ENCODE peak calls at places on chromosomes 13 and 19, in seven cellular contexts. F is esophagus squamous epithelium; V is psoas muscle; M is BE2C; B is AG08395; X is activated B cell treated with CpG ODN at 0.5 μM for 24 hours; Q is stimulated activated naive CD4-positive, alpha-beta T cell treated with Interleukin-2 at 50 U/mL for 16 hours. Z is an unnamed sample.

GRCh38 chr13:47945738-47946137 is 55.3 kb downstream of the SUCLA2 start:
- DNase-seq in F (no peak), V (no peak), M (no peak), B (no peak), X (no peak), Q (no peak), Z (peak)

GRCh38 chr13:50809133-50810090 is 34.1 kb downstream of the DLEU7 start:
- DNase-seq in F (no peak), V (no peak), M (no peak), B (no peak), X (no peak), Q (no peak), Z (no peak)

GRCh38 chr19:14006085-14006765 is at the start of gene RFX1:
- DNase-seq in F (peak), V (peak), M (peak), B (peak), X (peak), Q (peak), Z (peak)

GRCh38 chr13:89514534-89515312 is 1832.8 kb upstream of the MIR17HG start:
- DNase-seq in F (no peak), V (no peak), M (no peak), B (no peak), X (no peak), Q (no peak), Z (no peak)

GRCh38 chr19:16654621-16655020 is 5.3 kb downstream of the SMIM7 start:
- DNase-seq in F (no peak), V (no peak), M (no peak), B (no peak), X (no peak), Q (no peak), Z (no peak)

GRCh38 chr13:30906411-30906990 is 430 bp downstream of the MEDAG start:
- DNase-seq in F (no peak), V (no peak), M (no peak), B (no peak), X (no peak), Q (no peak), Z (no peak)

GRCh38 chr13:72246396-72246795 is 379.4 kb upstream of the DACH1 start:
- DNase-seq in F (no peak), V (no peak), M (no peak), B (peak), X (no peak), Q (no peak), Z (no peak)

GRCh38 chr13:77379508-77379907 is 52.6 kb upstream of the MYCBP2 start:
- DNase-seq in F (no peak), V (no peak), M (no peak), B (no peak), X (no peak), Q (no peak), Z (no peak)

GRCh38 chr13:31110169-31110568 is 51.5 kb downstream of the HSPH1 start:
- DNase-seq in F (no peak), V (no peak), M (no peak), B (no peak), X (no peak), Q (no peak), Z (no peak)

GRCh38 chr19:8659905-8660304 is 29.5 kb downstream of the NFILZ start:
- DNase-seq in F (no peak), V (no peak), M (no peak), B (no peak), X (no peak), Q (no peak), Z (no peak)

GRCh38 chr19:1650627-1651009 is 1.8 kb downstream of the TCF3 start:
- DNase-seq in F (no peak), V (no peak), M (peak), B (no peak), X (no peak), Q (no peak), Z (no peak)

GRCh38 chr13:46726347-46726746 is 70.6 kb downstream of the ESD start:
- DNase-seq in F (no peak), V (no peak), M (no peak), B (no peak), X (no peak), Q (no peak), Z (no peak)

GRCh38 chr13:31943591-31943990 is 88.0 kb upstream of the FRY start:
- DNase-seq in F (no peak), V (no peak), M (no peak), B (peak), X (no peak), Q (no peak), Z (no peak)

GRCh38 chr13:113928701-113929627 is 44.9 kb downstream of the C13orf46 start:
- DNase-seq in F (no peak), V (peak), M (no peak), B (peak), X (no peak), Q (no peak), Z (no peak)

GRCh38 chr19:31114585-31114984 is 234.7 kb downstream of the TSHZ3 start:
- DNase-seq in F (no peak), V (no peak), M (no peak), B (no peak), X (no peak), Q (no peak), Z (no peak)

GRCh38 chr19:5403968-5404640 is 51.1 kb upstream of the ZNRF4 start:
- DNase-seq in F (no peak), V (peak), M (peak), B (peak), X (peak), Q (peak), Z (peak)

GRCh38 chr13:97243915-97244820 is 22.0 kb downstream of the MBNL2 start:
- DNase-seq in F (no peak), V (no peak), M (no peak), B (no peak), X (no peak), Q (no peak), Z (no peak)

GRCh38 chr13:59776924-59777690 is 386.6 kb downstream of the DIAPH3 start:
- DNase-seq in F (no peak), V (no peak), M (no peak), B (peak), X (no peak), Q (no peak), Z (peak)

GRCh38 chr13:71610876-71611275 is 256.1 kb downstream of the DACH1 start:
- DNase-seq in F (no peak), V (no peak), M (no peak), B (no peak), X (no peak), Q (no peak), Z (no peak)

GRCh38 chr19:57441979-57442752 is 7.0 kb downstream of the ZNF749 start:
- DNase-seq in F (no peak), V (no peak), M (no peak), B (no peak), X (no peak), Q (no peak), Z (no peak)

GRCh38 chr19:7550987-7551761 is 15.7 kb downstream of the PNPLA6 start:
- DNase-seq in F (no peak), V (peak), M (peak), B (peak), X (peak), Q (no peak), Z (no peak)

Z was measured in AG04449.